ENCODE peak calls at places on chromosomes 3 and 15, in five cellular contexts. One of them, this sample, is unnamed.

GRCh38 chr3:83873550-83873949 is 1085.2 kb upstream of the CADM2 start:
- DNase-seq in NCI-H446: no peak
- DNase-seq in RPMI8226: no peak
- DNase-seq in GM10248: no peak
- DNase-seq in activated CD8-positive, alpha-beta memory T cell treated with anti-CD3 and anti-CD28 coated beads, Interleukin-2, amount 10 ng/mL, durations not matched to agents 7 days and 5 days: no peak
- DNase-seq in this sample: no peak

GRCh38 chr3:115111632-115112031 is 35.5 kb downstream of the ZBTB20 start:
- DNase-seq in activated CD8-positive, alpha-beta memory T cell treated with anti-CD3 and anti-CD28 coated beads, Interleukin-2, amount 10 ng/mL, durations not matched to agents 7 days and 5 days: no peak
- DNase-seq in NCI-H446: no peak
- DNase-seq in GM10248: no peak
- DNase-seq in RPMI8226: no peak
- DNase-seq in this sample: no peak

GRCh38 chr15:70201376-70201775 is 103.7 kb upstream of the TLE3 start:
- DNase-seq in NCI-H446: no peak
- DNase-seq in RPMI8226: peak
- DNase-seq in GM10248: no peak
- DNase-seq in activated CD8-positive, alpha-beta memory T cell treated with anti-CD3 and anti-CD28 coated beads, Interleukin-2, amount 10 ng/mL, durations not matched to agents 7 days and 5 days: no peak
- DNase-seq in this sample: no peak

GRCh38 chr15:59632714-59633113 is 21.1 kb downstream of the GCNT3 start:
- DNase-seq in GM10248: no peak
- DNase-seq in NCI-H446: no peak
- DNase-seq in activated CD8-positive, alpha-beta memory T cell treated with anti-CD3 and anti-CD28 coated beads, Interleukin-2, amount 10 ng/mL, durations not matched to agents 7 days and 5 days: no peak
- DNase-seq in RPMI8226: peak
- DNase-seq in this sample: no peak

GRCh38 chr15:76139368-76140068 is 79.7 kb downstream of the TMEM266 start:
- DNase-seq in GM10248: peak
- DNase-seq in RPMI8226: peak
- DNase-seq in NCI-H446: peak
- DNase-seq in activated CD8-positive, alpha-beta memory T cell treated with anti-CD3 and anti-CD28 coated beads, Interleukin-2, amount 10 ng/mL, durations not matched to agents 7 days and 5 days: peak
- DNase-seq in this sample: peak

GRCh38 chr3:14338898-14339458 is 63.4 kb upstream of the SLC6A6 start:
- DNase-seq in RPMI8226: no peak
- DNase-seq in NCI-H446: no peak
- DNase-seq in activated CD8-positive, alpha-beta memory T cell treated with anti-CD3 and anti-CD28 coated beads, Interleukin-2, amount 10 ng/mL, durations not matched to agents 7 days and 5 days: no peak
- DNase-seq in GM10248: no peak
- DNase-seq in this sample: no peak

GRCh38 chr3:113264249-113264648 is 52.9 kb downstream of the BOC start:
- DNase-seq in activated CD8-positive, alpha-beta memory T cell treated with anti-CD3 and anti-CD28 coated beads, Interleukin-2, amount 10 ng/mL, durations not matched to agents 7 days and 5 days: no peak
- DNase-seq in NCI-H446: peak
- DNase-seq in GM10248: no peak
- DNase-seq in RPMI8226: no peak
- DNase-seq in this sample: no peak

GRCh38 chr3:73707772-73708171 is 83.0 kb upstream of the PDZRN3 start:
- DNase-seq in activated CD8-positive, alpha-beta memory T cell treated with anti-CD3 and anti-CD28 coated beads, Interleukin-2, amount 10 ng/mL, durations not matched to agents 7 days and 5 days: no peak
- DNase-seq in GM10248: no peak
- DNase-seq in NCI-H446: no peak
- DNase-seq in RPMI8226: no peak
- DNase-seq in this sample: no peak

GRCh38 chr15:77482570-77482969 is 61.9 kb downstream of the HMG20A start:
- DNase-seq in activated CD8-positive, alpha-beta memory T cell treated with anti-CD3 and anti-CD28 coated beads, Interleukin-2, amount 10 ng/mL, durations not matched to agents 7 days and 5 days: no peak
- DNase-seq in NCI-H446: peak
- DNase-seq in GM10248: no peak
- DNase-seq in RPMI8226: no peak
- DNase-seq in this sample: no peak

GRCh38 chr3:12224181-12225147 is 64.4 kb upstream of the PPARG start:
- DNase-seq in NCI-H446: no peak
- DNase-seq in GM10248: no peak
- DNase-seq in activated CD8-positive, alpha-beta memory T cell treated with anti-CD3 and anti-CD28 coated beads, Interleukin-2, amount 10 ng/mL, durations not matched to agents 7 days and 5 days: no peak
- DNase-seq in RPMI8226: no peak
- DNase-seq in this sample: no peak

GRCh38 chr15:78069630-78070029 is 7.9 kb downstream of the TBC1D2B start:
- DNase-seq in activated CD8-positive, alpha-beta memory T cell treated with anti-CD3 and anti-CD28 coated beads, Interleukin-2, amount 10 ng/mL, durations not matched to agents 7 days and 5 days: no peak
- DNase-seq in RPMI8226: no peak
- DNase-seq in GM10248: no peak
- DNase-seq in NCI-H446: no peak
- DNase-seq in this sample: no peak

GRCh38 chr15:40957581-40958051 is 4.3 kb downstream of the CHAC1 start:
- DNase-seq in GM10248: no peak
- DNase-seq in RPMI8226: peak
- DNase-seq in NCI-H446: peak
- DNase-seq in activated CD8-positive, alpha-beta memory T cell treated with anti-CD3 and anti-CD28 coated beads, Interleukin-2, amount 10 ng/mL, durations not matched to agents 7 days and 5 days: no peak
- DNase-seq in this sample: no peak

GRCh38 chr3:125144653-125145314 is 67.8 kb downstream of the SLC12A8 start:
- DNase-seq in GM10248: no peak
- DNase-seq in activated CD8-positive, alpha-beta memory T cell treated with anti-CD3 and anti-CD28 coated beads, Interleukin-2, amount 10 ng/mL, durations not matched to agents 7 days and 5 days: no peak
- DNase-seq in RPMI8226: no peak
- DNase-seq in NCI-H446: no peak
- DNase-seq in this sample: no peak

GRCh38 chr3:38131621-38132369 is 5.1 kb downstream of the ACAA1 start:
- DNase-seq in NCI-H446: no peak
- DNase-seq in GM10248: no peak
- DNase-seq in RPMI8226: peak
- DNase-seq in activated CD8-positive, alpha-beta memory T cell treated with anti-CD3 and anti-CD28 coated beads, Interleukin-2, amount 10 ng/mL, durations not matched to agents 7 days and 5 days: no peak
- DNase-seq in this sample: peak

GRCh38 chr3:3356836-3357235 is 177.3 kb upstream of the CRBN start:
- DNase-seq in GM10248: no peak
- DNase-seq in RPMI8226: no peak
- DNase-seq in NCI-H446: no peak
- DNase-seq in activated CD8-positive, alpha-beta memory T cell treated with anti-CD3 and anti-CD28 coated beads, Interleukin-2, amount 10 ng/mL, durations not matched to agents 7 days and 5 days: no peak
- DNase-seq in this sample: no peak

GRCh38 chr3:72724070-72724469 is 124.2 kb downstream of the SHQ1 start:
- DNase-seq in activated CD8-positive, alpha-beta memory T cell treated with anti-CD3 and anti-CD28 coated beads, Interleukin-2, amount 10 ng/mL, durations not matched to agents 7 days and 5 days: no peak
- DNase-seq in NCI-H446: no peak
- DNase-seq in GM10248: no peak
- DNase-seq in RPMI8226: no peak
- DNase-seq in this sample: no peak

GRCh38 chr3:41581700-41582099 is 380.2 kb downstream of the ULK4 start:
- DNase-seq in RPMI8226: peak
- DNase-seq in GM10248: peak
- DNase-seq in NCI-H446: no peak
- DNase-seq in activated CD8-positive, alpha-beta memory T cell treated with anti-CD3 and anti-CD28 coated beads, Interleukin-2, amount 10 ng/mL, durations not matched to agents 7 days and 5 days: no peak
- DNase-seq in this sample: no peak

GRCh38 chr3:23629181-23629893 is 176.4 kb upstream of the UBE2E1 start:
- DNase-seq in GM10248: no peak
- DNase-seq in activated CD8-positive, alpha-beta memory T cell treated with anti-CD3 and anti-CD28 coated beads, Interleukin-2, amount 10 ng/mL, durations not matched to agents 7 days and 5 days: no peak
- DNase-seq in NCI-H446: peak
- DNase-seq in RPMI8226: no peak
- DNase-seq in this sample: no peak

GRCh38 chr3:112629425-112629824 is 11.5 kb downstream of the CCDC80 start:
- DNase-seq in RPMI8226: peak
- DNase-seq in activated CD8-positive, alpha-beta memory T cell treated with anti-CD3 and anti-CD28 coated beads, Interleukin-2, amount 10 ng/mL, durations not matched to agents 7 days and 5 days: no peak
- DNase-seq in GM10248: no peak
- DNase-seq in NCI-H446: peak
- DNase-seq in this sample: no peak

GRCh38 chr3:31762888-31763351 is 218.1 kb downstream of the OSBPL10 start:
- DNase-seq in GM10248: no peak
- DNase-seq in RPMI8226: no peak
- DNase-seq in NCI-H446: no peak
- DNase-seq in activated CD8-positive, alpha-beta memory T cell treated with anti-CD3 and anti-CD28 coated beads, Interleukin-2, amount 10 ng/mL, durations not matched to agents 7 days and 5 days: no peak
- DNase-seq in this sample: no peak

GRCh38 chr15:73637527-73637926 is 4.3 kb upstream of the NPTN start:
- DNase-seq in NCI-H446: no peak
- DNase-seq in activated CD8-positive, alpha-beta memory T cell treated with anti-CD3 and anti-CD28 coated beads, Interleukin-2, amount 10 ng/mL, durations not matched to agents 7 days and 5 days: no peak
- DNase-seq in GM10248: no peak
- DNase-seq in RPMI8226: no peak
- DNase-seq in this sample: no peak

GRCh38 chr3:178845446-178846118 is 226.0 kb downstream of the ZMAT3 start:
- DNase-seq in activated CD8-positive, alpha-beta memory T cell treated with anti-CD3 and anti-CD28 coated beads, Interleukin-2, amount 10 ng/mL, durations not matched to agents 7 days and 5 days: no peak
- DNase-seq in NCI-H446: no peak
- DNase-seq in GM10248: no peak
- DNase-seq in RPMI8226: no peak
- DNase-seq in this sample: no peak

GRCh38 chr15:90664650-90665287 is 52.4 kb upstream of the BLM start:
- DNase-seq in GM10248: peak
- DNase-seq in RPMI8226: no peak
- DNase-seq in activated CD8-positive, alpha-beta memory T cell treated with anti-CD3 and anti-CD28 coated beads, Interleukin-2, amount 10 ng/mL, durations not matched to agents 7 days and 5 days: no peak
- DNase-seq in NCI-H446: no peak
- DNase-seq in this sample: no peak

GRCh38 chr3:127204841-127205582 is 12.1 kb downstream of the PRR23E start:
- DNase-seq in activated CD8-positive, alpha-beta memory T cell treated with anti-CD3 and anti-CD28 coated beads, Interleukin-2, amount 10 ng/mL, durations not matched to agents 7 days and 5 days: no peak
- DNase-seq in NCI-H446: no peak
- DNase-seq in GM10248: peak
- DNase-seq in RPMI8226: no peak
- DNase-seq in this sample: no peak

GRCh38 chr3:40829876-40830275 is 305.1 kb downstream of the ZNF621 start:
- DNase-seq in GM10248: no peak
- DNase-seq in RPMI8226: no peak
- DNase-seq in activated CD8-positive, alpha-beta memory T cell treated with anti-CD3 and anti-CD28 coated beads, Interleukin-2, amount 10 ng/mL, durations not matched to agents 7 days and 5 days: no peak
- DNase-seq in NCI-H446: no peak
- DNase-seq in this sample: no peak

GRCh38 chr15:67186226-67186649 is 68.2 kb downstream of the AAGAB start:
- DNase-seq in activated CD8-positive, alpha-beta memory T cell treated with anti-CD3 and anti-CD28 coated beads, Interleukin-2, amount 10 ng/mL, durations not matched to agents 7 days and 5 days: no peak
- DNase-seq in NCI-H446: no peak
- DNase-seq in RPMI8226: no peak
- DNase-seq in GM10248: no peak
- DNase-seq in this sample: no peak

GRCh38 chr3:106617276-106617675 is 748.5 kb upstream of the CBLB start:
- DNase-seq in activated CD8-positive, alpha-beta memory T cell treated with anti-CD3 and anti-CD28 coated beads, Interleukin-2, amount 10 ng/mL, durations not matched to agents 7 days and 5 days: no peak
- DNase-seq in RPMI8226: no peak
- DNase-seq in NCI-H446: no peak
- DNase-seq in GM10248: no peak
- DNase-seq in this sample: no peak

GRCh38 chr3:184459355-184459754 is 79.5 kb downstream of the CHRD start:
- DNase-seq in activated CD8-positive, alpha-beta memory T cell treated with anti-CD3 and anti-CD28 coated beads, Interleukin-2, amount 10 ng/mL, durations not matched to agents 7 days and 5 days: no peak
- DNase-seq in GM10248: no peak
- DNase-seq in NCI-H446: no peak
- DNase-seq in RPMI8226: no peak
- DNase-seq in this sample: no peak

GRCh38 chr3:195708626-195709481 is 11.9 kb upstream of the MUC20 start:
- DNase-seq in GM10248: no peak
- DNase-seq in NCI-H446: no peak
- DNase-seq in RPMI8226: no peak
- DNase-seq in activated CD8-positive, alpha-beta memory T cell treated with anti-CD3 and anti-CD28 coated beads, Interleukin-2, amount 10 ng/mL, durations not matched to agents 7 days and 5 days: peak
- DNase-seq in this sample: no peak

GRCh38 chr3:158725348-158725966 is 6.8 kb downstream of the RARRES1 start:
- DNase-seq in activated CD8-positive, alpha-beta memory T cell treated with anti-CD3 and anti-CD28 coated beads, Interleukin-2, amount 10 ng/mL, durations not matched to agents 7 days and 5 days: no peak
- DNase-seq in GM10248: no peak
- DNase-seq in NCI-H446: no peak
- DNase-seq in RPMI8226: no peak
- DNase-seq in this sample: no peak

GRCh38 chr3:136955813-136956212 is 2.0 kb upstream of the IL20RB start:
- DNase-seq in NCI-H446: no peak
- DNase-seq in RPMI8226: no peak
- DNase-seq in GM10248: no peak
- DNase-seq in activated CD8-positive, alpha-beta memory T cell treated with anti-CD3 and anti-CD28 coated beads, Interleukin-2, amount 10 ng/mL, durations not matched to agents 7 days and 5 days: no peak
- DNase-seq in this sample: no peak

GRCh38 chr3:66763294-66763693 is 234.8 kb upstream of the KBTBD8 start:
- DNase-seq in GM10248: no peak
- DNase-seq in activated CD8-positive, alpha-beta memory T cell treated with anti-CD3 and anti-CD28 coated beads, Interleukin-2, amount 10 ng/mL, durations not matched to agents 7 days and 5 days: no peak
- DNase-seq in RPMI8226: no peak
- DNase-seq in NCI-H446: no peak
- DNase-seq in this sample: no peak

GRCh38 chr15:77865106-77865630 is 212.3 kb downstream of the TBC1D2B start:
- DNase-seq in GM10248: no peak
- DNase-seq in NCI-H446: no peak
- DNase-seq in RPMI8226: no peak
- DNase-seq in activated CD8-positive, alpha-beta memory T cell treated with anti-CD3 and anti-CD28 coated beads, Interleukin-2, amount 10 ng/mL, durations not matched to agents 7 days and 5 days: no peak
- DNase-seq in this sample: no peak